ENCODE peak calls at places on chromosome 2, in ten cellular contexts. D is prostate gland, R is ovary, Y is brain microvascular endothelial cell, L is foreskin fibroblast, B is fibroblast of mammary gland, J is Peyer's patch, Z is fibroblast of the aortic adventitia, T is GM12865, V is upper lobe of right lung. O is an unnamed sample.

GRCh38 chr2:46650556-46651001 is 171.2 kb downstream of the TMEM247 start:
- DNase-seq in D (peak; percentile 84), R (peak; percentile 72), Y (peak; percentile 73), L (peak; percentile 90), B (peak; percentile 91), J (peak; percentile 92), Z (peak; percentile 94), T (peak; percentile 89), V (no peak), O (peak; percentile 88)

GRCh38 chr2:98037666-98038339 is 42.1 kb upstream of the TMEM131 start:
- DNase-seq in D (no peak), R (no peak), Y (no peak), L (no peak), B (no peak), J (no peak), Z (peak; percentile 10), T (no peak), V (no peak), O (peak; percentile 37)

GRCh38 chr2:60516383-60516811 is 37.1 kb downstream of the BCL11A start:
- DNase-seq in D (no peak), R (no peak), Y (peak; percentile 90), L (peak; percentile 86), B (peak; percentile 57), J (no peak), Z (peak; percentile 59), T (no peak), V (no peak), O (peak; percentile 64)

GRCh38 chr2:226985227-226985946 is 149.5 kb downstream of the RHBDD1 start:
- DNase-seq in D (peak; percentile 61), R (peak; percentile 44), Y (peak; percentile 77), L (peak; percentile 90), B (peak; percentile 83), J (peak; percentile 64), Z (peak; percentile 90), T (peak; percentile 54), V (no peak), O (peak; percentile 90)

GRCh38 chr2:209382775-209383174 is 41.1 kb upstream of the MAP2 start:
- DNase-seq in D (no peak), R (no peak), Y (no peak), L (no peak), B (no peak), J (no peak), Z (no peak), T (no peak), V (no peak), O (no peak)

GRCh38 chr2:58202409-58202808 is 38.7 kb downstream of the FANCL start:
- DNase-seq in D (no peak), R (no peak), Y (no peak), L (no peak), B (no peak), J (no peak), Z (no peak), T (no peak), V (no peak), O (peak; percentile 32)

GRCh38 chr2:72103161-72103560 is 44.5 kb downstream of the CYP26B1 start:
- DNase-seq in D (no peak), R (no peak), Y (no peak), L (no peak), B (no peak), J (no peak), Z (no peak), T (no peak), V (no peak), O (no peak)

GRCh38 chr2:26630669-26631360 is 10.4 kb downstream of the CIB4 start:
- DNase-seq in D (no peak), R (no peak), Y (peak; percentile 48), L (peak; percentile 25), B (peak; percentile 47), J (no peak), Z (peak; percentile 5), T (no peak), V (peak; percentile 32), O (no peak)

GRCh38 chr2:230703514-230703913 is 9.1 kb upstream of the CAB39 start:
- DNase-seq in D (no peak), R (no peak), Y (no peak), L (no peak), B (no peak), J (no peak), Z (no peak), T (no peak), V (no peak), O (no peak)
- H3K4me3 ChIP-seq in D (no peak overlapping the region), R (no peak overlapping the region), Y (no peak overlapping the region), L (no peak overlapping the region), B (no peak overlapping the region), J (no peak overlapping the region), Z (no peak overlapping the region), T (no peak overlapping the region), V (no peak overlapping the region), O (no peak overlapping the region)

GRCh38 chr2:231664727-231665126 is 43.6 kb upstream of the PTMA start:
- DNase-seq in D (no peak), R (no peak), Y (no peak), L (no peak), B (no peak), J (no peak), Z (no peak), T (no peak), V (no peak), O (peak; percentile 67)

GRCh38 chr2:231667497-231667896 is 40.8 kb upstream of the PTMA start:
- DNase-seq in D (no peak), R (no peak), Y (no peak), L (no peak), B (no peak), J (peak; percentile 69), Z (no peak), T (no peak), V (no peak), O (no peak)

GRCh38 chr2:231667096-231667427 is 41.3 kb upstream of the PTMA start:
- DNase-seq in D (no peak), R (no peak), Y (no peak), L (no peak), B (no peak), J (no peak), Z (no peak), T (no peak), V (no peak), O (no peak)

GRCh38 chr2:231665208-231665921 is 43.0 kb upstream of the PTMA start:
- DNase-seq in D (no peak), R (no peak), Y (no peak), L (no peak), B (no peak), J (no peak), Z (no peak), T (no peak), V (no peak), O (no peak)

DNA sequence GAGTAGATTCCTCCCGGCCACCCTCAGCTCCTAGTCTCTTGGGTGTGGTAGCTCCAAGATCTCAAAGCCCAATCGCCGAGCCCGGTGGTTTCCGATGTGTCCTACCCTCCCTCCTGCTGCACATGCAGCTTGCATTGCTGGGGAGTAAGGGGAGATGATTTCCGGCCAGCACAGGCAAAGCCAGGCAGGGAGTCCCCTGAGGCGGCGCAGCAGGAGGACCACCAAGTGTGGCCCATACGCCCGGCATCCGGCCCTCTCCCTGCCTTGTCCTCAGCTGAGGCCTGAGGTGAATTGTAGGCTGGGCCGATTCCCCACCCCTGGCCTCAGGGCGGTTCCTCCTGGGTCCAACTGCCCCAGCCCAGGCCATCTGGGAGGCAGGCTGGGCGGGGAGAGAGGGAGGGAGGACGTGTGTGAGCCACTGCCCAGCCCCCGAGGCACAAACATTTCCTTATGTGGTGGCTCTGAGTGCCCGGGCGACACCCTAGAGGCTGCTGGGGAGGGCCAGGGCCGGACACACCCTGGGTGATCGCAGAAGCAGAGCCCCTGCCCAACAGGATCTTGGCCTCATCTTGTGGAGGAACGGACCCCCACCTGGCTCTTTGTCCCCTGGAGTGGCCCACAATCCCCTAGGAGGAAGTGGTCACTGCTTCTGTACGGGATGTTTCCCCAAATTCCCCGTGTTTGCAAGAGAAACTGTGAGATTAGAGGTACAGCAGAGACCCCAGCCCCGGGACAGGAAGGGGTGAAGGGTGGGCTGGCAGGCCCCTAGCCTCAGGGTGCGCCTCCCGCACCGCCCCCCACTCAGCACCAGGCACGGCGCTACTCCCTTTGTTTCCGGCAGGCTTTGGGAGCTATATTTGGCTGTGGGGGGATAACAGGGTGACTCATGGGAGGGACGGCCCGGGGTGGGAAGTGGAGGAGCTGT is 41.9 kb upstream of the PTMA start:
- DNase-seq in D (peak; percentile 74), R (peak; percentile 90), Y (peak; percentile 78), L (peak; percentile 99), B (peak; percentile 87), J (peak; percentile 97), Z (peak; percentile 84), T (peak; percentile 96), V (peak; percentile 98), O (peak; percentile 96)
- TF ChIP-seq CTCF in D (no peak), R (peak; percentile 19), Y (no peak), L (no peak), B (no peak), J (peak; percentile 15), Z (peak; percentile 1), T (no peak), V (no peak), O (no peak)

GRCh38 chr2:101814752-101815151 is 117.2 kb downstream of the MAP4K4 start:
- DNase-seq in D (no peak), R (no peak), Y (no peak), L (no peak), B (no peak), J (no peak), Z (no peak), T (no peak), V (no peak), O (no peak)

GRCh38 chr2:101816598-101816997 is 119.1 kb downstream of the MAP4K4 start:
- DNase-seq in D (no peak), R (no peak), Y (no peak), L (no peak), B (peak; percentile 28), J (no peak), Z (no peak), T (no peak), V (no peak), O (no peak)

GRCh38 chr2:101817488-101817887 is 120.0 kb downstream of the MAP4K4 start:
- DNase-seq in D (no peak), R (no peak), Y (no peak), L (no peak), B (no peak), J (no peak), Z (no peak), T (no peak), V (no peak), O (no peak)

GRCh38 chr2:101815154-101815553 is 117.6 kb downstream of the MAP4K4 start:
- DNase-seq in D (no peak), R (no peak), Y (no peak), L (no peak), B (no peak), J (no peak), Z (no peak), T (no peak), V (no peak), O (no peak)

DNA sequence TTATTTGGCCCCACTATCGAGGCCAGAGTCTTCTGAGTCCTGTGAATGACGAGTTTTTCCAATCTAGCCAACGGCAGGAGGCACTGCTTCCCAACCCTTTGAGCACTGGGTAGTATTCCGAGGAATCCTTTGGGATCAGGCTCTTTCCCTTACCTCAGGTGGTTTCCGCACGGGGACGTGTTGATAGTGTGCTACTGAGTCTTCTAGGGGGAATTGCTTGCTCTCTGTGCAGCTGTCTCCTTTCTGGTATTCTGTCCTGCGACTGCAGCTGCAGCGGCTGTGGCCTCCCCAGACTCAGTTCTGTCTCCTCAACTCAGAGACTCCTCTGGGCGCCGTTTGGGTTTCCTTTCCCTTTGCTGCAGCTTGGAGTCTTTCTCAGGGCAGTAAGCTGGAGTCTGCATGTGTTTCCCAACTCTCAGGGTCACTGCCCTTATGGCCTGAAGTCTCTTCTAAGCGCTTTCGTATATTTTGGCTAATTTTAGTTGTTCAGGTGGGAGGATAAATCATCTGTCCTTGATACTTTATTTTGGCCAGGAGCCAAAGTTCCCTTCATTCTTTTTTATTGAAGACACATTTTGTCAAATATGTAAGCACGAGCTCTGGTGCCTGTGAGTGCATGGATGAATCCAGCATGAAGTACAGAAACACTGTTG is 118.4 kb downstream of the MAP4K4 start:
- DNase-seq in D (no peak), R (no peak), Y (no peak), L (peak; percentile 75), B (peak; percentile 73), J (no peak), Z (peak; percentile 46), T (no peak), V (no peak), O (peak; percentile 78)
- H3K4me3 ChIP-seq in D (no peak overlapping the region), R (no peak overlapping the region), Y (no peak overlapping the region), L (no peak overlapping the region), B (no peak overlapping the region), J (no peak overlapping the region), Z (no peak overlapping the region), T (no peak overlapping the region), V (no peak overlapping the region), O (no peak overlapping the region)

GRCh38 chr2:77521931-77522470 is at the start of gene LRRTM4:
- DNase-seq in D (no peak), R (no peak), Y (no peak), L (no peak), B (no peak), J (no peak), Z (no peak), T (no peak), V (no peak), O (no peak)
- TF ChIP-seq CTCF in D (no peak), R (no peak), Y (peak; percentile 13), L (no peak), B (no peak), J (no peak), Z (no peak), T (no peak), V (no peak), O (no peak)

O was measured in fibroblast of villous mesenchyme.